ENCODE peak calls at places on chromosomes 11 and 22, in four cellular contexts. One of them, this sample, is unnamed.

GRCh38 chr11:117538731-117539130 is 211.1 kb downstream of the CEP164 start:
- DNase-seq in breast epithelium: no peak
- DNase-seq in germinal center: no peak
- DNase-seq in GM03348: no peak
- DNase-seq in this sample: no peak

GRCh38 chr11:104956528-104956927 is 11.8 kb downstream of the CASP4 start:
- DNase-seq in breast epithelium: no peak
- DNase-seq in germinal center: no peak
- DNase-seq in GM03348: no peak
- DNase-seq in this sample: peak

GRCh38 chr11:81573367-81573766 is 1160.3 kb downstream of the FAM181B start:
- DNase-seq in breast epithelium: no peak
- DNase-seq in germinal center: no peak
- DNase-seq in GM03348: no peak
- DNase-seq in this sample: no peak

GRCh38 chr11:66619080-66619554 is 2.7 kb downstream of the RBM14 start:
- DNase-seq in breast epithelium: no peak
- DNase-seq in germinal center: no peak
- DNase-seq in GM03348: peak
- DNase-seq in this sample: no peak

GRCh38 chr11:14418801-14419417 is 59.9 kb upstream of the RRAS2 start:
- DNase-seq in breast epithelium: no peak
- DNase-seq in germinal center: no peak
- DNase-seq in GM03348: no peak
- DNase-seq in this sample: no peak

GRCh38 chr11:8709002-8709672 is 26.5 kb downstream of the RPL27A start:
- DNase-seq in breast epithelium: peak
- DNase-seq in germinal center: no peak
- DNase-seq in GM03348: peak
- DNase-seq in this sample: peak

GRCh38 chr11:133070053-133070713 is 462.1 kb downstream of the OPCML start:
- DNase-seq in breast epithelium: no peak
- DNase-seq in germinal center: no peak
- DNase-seq in GM03348: no peak
- DNase-seq in this sample: no peak

GRCh38 chr11:503179-503981 is 3.7 kb downstream of the RNH1 start:
- DNase-seq in breast epithelium: no peak
- DNase-seq in germinal center: no peak
- DNase-seq in GM03348: peak
- DNase-seq in this sample: no peak

GRCh38 chr22:27731621-27732020 is 69.9 kb downstream of the MN1 start:
- DNase-seq in breast epithelium: no peak
- DNase-seq in germinal center: no peak
- DNase-seq in GM03348: no peak
- DNase-seq in this sample: no peak